ENCODE peak calls at places on chromosomes 11 and 22, in eight cellular contexts. One of them, this sample, is unnamed.

GRCh38 chr11:107385361-107385982 is 72.2 kb downstream of the CWF19L2 start:
- DNase-seq in IMR-90: peak
- DNase-seq in neuronal stem cell: no peak
- DNase-seq in tibial nerve: no peak
- DNase-seq in lung: no peak
- DNase-seq in right cardiac atrium: no peak
- DNase-seq in fibroblast of lung: peak
- DNase-seq in HCT116: peak
- DNase-seq in this sample: no peak

GRCh38 chr22:38981659-38982007 is 514 bp upstream of the APOBEC3B start:
- DNase-seq in IMR-90: no peak
- DNase-seq in neuronal stem cell: no peak
- DNase-seq in tibial nerve: no peak
- DNase-seq in lung: no peak
- DNase-seq in right cardiac atrium: no peak
- DNase-seq in fibroblast of lung: no peak
- DNase-seq in HCT116: no peak
- DNase-seq in this sample: peak

GRCh38 chr11:2858995-2859705 is 26.4 kb downstream of the CDKN1C start:
- DNase-seq in IMR-90: no peak
- DNase-seq in neuronal stem cell: no peak
- DNase-seq in tibial nerve: no peak
- DNase-seq in lung: no peak
- DNase-seq in right cardiac atrium: no peak
- DNase-seq in fibroblast of lung: no peak
- DNase-seq in HCT116: no peak
- DNase-seq in this sample: no peak

GRCh38 chr11:132874638-132875037 is 657.7 kb downstream of the OPCML start:
- DNase-seq in IMR-90: peak
- DNase-seq in neuronal stem cell: no peak
- DNase-seq in tibial nerve: no peak
- DNase-seq in lung: no peak
- DNase-seq in right cardiac atrium: no peak
- DNase-seq in fibroblast of lung: peak
- DNase-seq in HCT116: no peak
- DNase-seq in this sample: no peak

GRCh38 chr11:101863361-101863760 is 51.4 kb upstream of the CEP126 start:
- DNase-seq in IMR-90: peak
- DNase-seq in neuronal stem cell: no peak
- DNase-seq in tibial nerve: no peak
- DNase-seq in lung: no peak
- DNase-seq in right cardiac atrium: no peak
- DNase-seq in fibroblast of lung: peak
- DNase-seq in HCT116: no peak
- DNase-seq in this sample: no peak

GRCh38 chr22:46377566-46378498 is 42.3 kb downstream of the TRMU start:
- DNase-seq in IMR-90: no peak
- DNase-seq in neuronal stem cell: peak
- DNase-seq in tibial nerve: no peak
- DNase-seq in lung: peak
- DNase-seq in right cardiac atrium: no peak
- DNase-seq in fibroblast of lung: peak
- DNase-seq in HCT116: peak
- DNase-seq in this sample: peak

GRCh38 chr11:22728600-22729394 is 62.4 kb downstream of the GAS2 start:
- DNase-seq in IMR-90: no peak
- DNase-seq in neuronal stem cell: no peak
- DNase-seq in tibial nerve: no peak
- DNase-seq in lung: no peak
- DNase-seq in right cardiac atrium: no peak
- DNase-seq in fibroblast of lung: no peak
- DNase-seq in HCT116: no peak
- DNase-seq in this sample: no peak

GRCh38 chr11:24734742-24735141 is 237.9 kb downstream of the LUZP2 start:
- DNase-seq in IMR-90: no peak
- DNase-seq in neuronal stem cell: no peak
- DNase-seq in tibial nerve: no peak
- DNase-seq in lung: no peak
- DNase-seq in right cardiac atrium: no peak
- DNase-seq in fibroblast of lung: no peak
- DNase-seq in HCT116: no peak
- DNase-seq in this sample: no peak

GRCh38 chr11:95524328-95525036 is 265.1 kb downstream of the FAM76B start:
- DNase-seq in IMR-90: no peak
- DNase-seq in neuronal stem cell: no peak
- DNase-seq in tibial nerve: no peak
- DNase-seq in lung: no peak
- DNase-seq in right cardiac atrium: no peak
- DNase-seq in fibroblast of lung: no peak
- DNase-seq in HCT116: no peak
- DNase-seq in this sample: no peak

GRCh38 chr22:26579331-26579886 is 10.5 kb downstream of the TPST2 start:
- DNase-seq in IMR-90: no peak
- DNase-seq in neuronal stem cell: no peak
- DNase-seq in tibial nerve: no peak
- DNase-seq in lung: no peak
- DNase-seq in right cardiac atrium: no peak
- DNase-seq in fibroblast of lung: no peak
- DNase-seq in HCT116: no peak
- DNase-seq in this sample: no peak

GRCh38 chr22:32558681-32559355 is 84.2 kb downstream of the FBXO7 start:
- DNase-seq in IMR-90: peak
- DNase-seq in neuronal stem cell: no peak
- DNase-seq in tibial nerve: peak
- DNase-seq in lung: peak
- DNase-seq in right cardiac atrium: peak
- DNase-seq in fibroblast of lung: peak
- DNase-seq in HCT116: peak
- DNase-seq in this sample: peak

GRCh38 chr11:46381046-46381835 is at the start of gene MDK:
- DNase-seq in IMR-90: no peak
- DNase-seq in neuronal stem cell: peak
- DNase-seq in tibial nerve: no peak
- DNase-seq in lung: no peak
- DNase-seq in right cardiac atrium: peak
- DNase-seq in fibroblast of lung: no peak
- DNase-seq in HCT116: no peak
- DNase-seq in this sample: peak

GRCh38 chr11:113730887-113731726 is 25.0 kb upstream of the TMPRSS5 start:
- DNase-seq in IMR-90: peak
- DNase-seq in neuronal stem cell: peak
- DNase-seq in tibial nerve: no peak
- DNase-seq in lung: no peak
- DNase-seq in right cardiac atrium: no peak
- DNase-seq in fibroblast of lung: peak
- DNase-seq in HCT116: peak
- DNase-seq in this sample: no peak

GRCh38 chr11:44351006-44351660 is 41.2 kb upstream of the ALX4 start:
- DNase-seq in IMR-90: no peak
- DNase-seq in neuronal stem cell: no peak
- DNase-seq in tibial nerve: no peak
- DNase-seq in lung: no peak
- DNase-seq in right cardiac atrium: no peak
- DNase-seq in fibroblast of lung: no peak
- DNase-seq in HCT116: no peak
- DNase-seq in this sample: no peak

GRCh38 chr11:44348721-44349120 is 38.8 kb upstream of the ALX4 start:
- DNase-seq in IMR-90: no peak
- DNase-seq in neuronal stem cell: no peak
- DNase-seq in tibial nerve: no peak
- DNase-seq in lung: no peak
- DNase-seq in right cardiac atrium: no peak
- DNase-seq in fibroblast of lung: no peak
- DNase-seq in HCT116: no peak
- DNase-seq in this sample: no peak

GRCh38 chr11:44348114-44348513 is 38.2 kb upstream of the ALX4 start:
- DNase-seq in IMR-90: no peak
- DNase-seq in neuronal stem cell: no peak
- DNase-seq in tibial nerve: no peak
- DNase-seq in lung: no peak
- DNase-seq in right cardiac atrium: no peak
- DNase-seq in fibroblast of lung: no peak
- DNase-seq in HCT116: no peak
- DNase-seq in this sample: no peak

GRCh38 chr11:44349328-44349727 is 39.4 kb upstream of the ALX4 start:
- DNase-seq in IMR-90: no peak
- DNase-seq in neuronal stem cell: no peak
- DNase-seq in tibial nerve: no peak
- DNase-seq in lung: no peak
- DNase-seq in right cardiac atrium: no peak
- DNase-seq in fibroblast of lung: no peak
- DNase-seq in HCT116: no peak
- DNase-seq in this sample: no peak

GRCh38 chr11:44351898-44352498 is 42.1 kb upstream of the ALX4 start:
- DNase-seq in IMR-90: no peak
- DNase-seq in neuronal stem cell: no peak
- DNase-seq in tibial nerve: no peak
- DNase-seq in lung: no peak
- DNase-seq in right cardiac atrium: no peak
- DNase-seq in fibroblast of lung: no peak
- DNase-seq in HCT116: peak
- DNase-seq in this sample: no peak
- H3K27ac ChIP-seq in IMR-90: no peak
- H3K27ac ChIP-seq in neuronal stem cell: no peak
- H3K27ac ChIP-seq in tibial nerve: no peak
- H3K27ac ChIP-seq in lung: no peak
- H3K27ac ChIP-seq in right cardiac atrium: no peak
- H3K27ac ChIP-seq in fibroblast of lung: no peak
- H3K27ac ChIP-seq in HCT116: no peak
- H3K27ac ChIP-seq in this sample: no peak

GRCh38 chr11:10125522-10126133 is 168.4 kb downstream of the SBF2 start:
- DNase-seq in IMR-90: peak
- DNase-seq in neuronal stem cell: no peak
- DNase-seq in tibial nerve: no peak
- DNase-seq in lung: no peak
- DNase-seq in right cardiac atrium: no peak
- DNase-seq in fibroblast of lung: peak
- DNase-seq in HCT116: no peak
- DNase-seq in this sample: no peak
- H3K27ac ChIP-seq in IMR-90: no peak
- H3K27ac ChIP-seq in neuronal stem cell: no peak
- H3K27ac ChIP-seq in tibial nerve: peak
- H3K27ac ChIP-seq in lung: no peak
- H3K27ac ChIP-seq in right cardiac atrium: no peak
- H3K27ac ChIP-seq in fibroblast of lung: no peak
- H3K27ac ChIP-seq in HCT116: no peak
- H3K27ac ChIP-seq in this sample: no peak

GRCh38 chr11:36974771-36975170 is 376.7 kb upstream of the RAG2 start:
- DNase-seq in IMR-90: no peak
- DNase-seq in neuronal stem cell: no peak
- DNase-seq in tibial nerve: no peak
- DNase-seq in lung: no peak
- DNase-seq in right cardiac atrium: no peak
- DNase-seq in fibroblast of lung: no peak
- DNase-seq in HCT116: no peak
- DNase-seq in this sample: no peak
- H3K27ac ChIP-seq in IMR-90: no peak
- H3K27ac ChIP-seq in neuronal stem cell: no peak
- H3K27ac ChIP-seq in tibial nerve: no peak
- H3K27ac ChIP-seq in lung: no peak
- H3K27ac ChIP-seq in right cardiac atrium: no peak
- H3K27ac ChIP-seq in fibroblast of lung: no peak
- H3K27ac ChIP-seq in HCT116: no peak
- H3K27ac ChIP-seq in this sample: no peak

DNA sequence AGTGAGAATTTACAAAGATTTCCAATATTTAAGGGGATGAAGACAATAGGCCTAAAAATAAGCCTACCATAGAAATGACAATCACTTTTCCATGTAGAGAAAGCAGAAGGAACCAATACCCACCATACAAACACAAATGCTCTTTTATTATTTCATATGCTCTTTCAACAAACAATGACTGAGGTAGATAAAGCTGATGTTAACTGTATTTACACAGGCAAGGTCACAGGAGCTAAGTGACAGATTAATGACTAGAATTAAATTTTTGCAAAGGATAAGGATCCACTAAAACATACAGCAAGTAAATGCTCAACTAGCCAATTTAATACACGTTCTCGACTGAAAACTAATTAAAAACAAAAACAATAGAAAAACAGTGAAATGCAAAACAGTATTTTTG is 34.2 kb downstream of the PICALM start:
- DNase-seq in IMR-90: no peak
- DNase-seq in neuronal stem cell: no peak
- DNase-seq in tibial nerve: no peak
- DNase-seq in lung: no peak
- DNase-seq in right cardiac atrium: no peak
- DNase-seq in fibroblast of lung: no peak
- DNase-seq in HCT116: no peak
- DNase-seq in this sample: no peak
- H3K27ac ChIP-seq in IMR-90: no peak
- H3K27ac ChIP-seq in neuronal stem cell: no peak
- H3K27ac ChIP-seq in tibial nerve: no peak
- H3K27ac ChIP-seq in lung: no peak
- H3K27ac ChIP-seq in right cardiac atrium: no peak
- H3K27ac ChIP-seq in fibroblast of lung: no peak
- H3K27ac ChIP-seq in HCT116: no peak
- H3K27ac ChIP-seq in this sample: no peak

DNA sequence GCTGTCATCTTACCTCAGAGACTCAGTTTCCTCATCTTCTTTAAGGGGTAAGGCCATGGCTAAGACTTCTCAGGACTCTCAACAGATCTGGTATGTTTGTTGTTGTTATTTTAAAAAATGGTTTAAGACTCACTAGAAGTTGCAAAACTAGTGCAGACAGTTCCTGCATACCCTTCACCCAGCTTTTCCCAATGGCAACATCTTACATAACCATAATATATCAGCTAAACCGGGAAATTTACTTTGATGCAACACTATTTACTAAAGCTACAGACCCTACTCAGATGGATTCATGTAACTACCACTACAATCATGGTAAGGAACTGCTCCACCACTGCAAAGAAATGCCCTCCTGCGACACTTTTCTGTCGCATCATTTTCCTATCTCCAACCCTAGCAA is 20.4 kb downstream of the LGR4 start:
- DNase-seq in IMR-90: no peak
- DNase-seq in neuronal stem cell: no peak
- DNase-seq in tibial nerve: no peak
- DNase-seq in lung: no peak
- DNase-seq in right cardiac atrium: no peak
- DNase-seq in fibroblast of lung: no peak
- DNase-seq in HCT116: no peak
- DNase-seq in this sample: no peak
- H3K27ac ChIP-seq in IMR-90: no peak
- H3K27ac ChIP-seq in neuronal stem cell: peak
- H3K27ac ChIP-seq in tibial nerve: peak
- H3K27ac ChIP-seq in lung: no peak
- H3K27ac ChIP-seq in right cardiac atrium: no peak
- H3K27ac ChIP-seq in fibroblast of lung: no peak
- H3K27ac ChIP-seq in HCT116: no peak
- H3K27ac ChIP-seq in this sample: peak

This sample was measured in kidney.